ENCODE peak calls at places on chromosomes 5 and 9, in eight cellular contexts. G is amniotic epithelial cell; K is posterior cingulate gyrus; D is activated naive CD4-positive, alpha-beta T cell; P is glutamatergic neuron; I is OCI-M1; L is HuH-7; C is Right ventricle myocardium inferior. X is an unnamed sample.

GRCh38 chr9:111294691-111295451 is 35.2 kb downstream of the OR2K2 start:
- DNase-seq in G (no peak), K (no peak), D (no peak), P (no peak), I (no peak), L (no peak), C (no peak), X (no peak)

GRCh38 chr5:174798411-174798930 is 74.1 kb downstream of the MSX2 start:
- DNase-seq in G (no peak), K (no peak), D (no peak), P (no peak), I (no peak), L (no peak), C (no peak), X (no peak)

GRCh38 chr5:31086839-31087415 is 106.6 kb upstream of the CDH6 start:
- DNase-seq in G (no peak), K (no peak), D (no peak), P (no peak), I (no peak), L (no peak), C (no peak), X (no peak)

GRCh38 chr9:127131871-127132270 is 9.4 kb upstream of the ANGPTL2 start:
- DNase-seq in G (peak), K (no peak), D (no peak), P (no peak), I (no peak), L (no peak), C (no peak), X (no peak)

GRCh38 chr9:89779816-89780215 is 175.0 kb downstream of the GADD45G start:
- DNase-seq in G (peak), K (no peak), D (no peak), P (no peak), I (no peak), L (no peak), C (no peak), X (no peak)

GRCh38 chr9:33227013-33227398 is 13.0 kb upstream of the SPINK4 start:
- DNase-seq in G (no peak), K (no peak), D (no peak), P (no peak), I (peak), L (no peak), C (peak), X (no peak)

GRCh38 chr9:29393064-29393463 is 1819.8 kb upstream of the C9orf72 start:
- DNase-seq in G (peak), K (no peak), D (no peak), P (no peak), I (peak), L (no peak), C (no peak), X (no peak)

GRCh38 chr9:96222132-96222531 is 79.8 kb downstream of the HSD17B3 start:
- DNase-seq in G (no peak), K (no peak), D (no peak), P (no peak), I (peak), L (peak), C (no peak), X (no peak)

GRCh38 chr5:173341911-173342535 is 13.8 kb upstream of the STC2 start:
- DNase-seq in G (no peak), K (no peak), D (no peak), P (no peak), I (no peak), L (no peak), C (no peak), X (no peak)

GRCh38 chr5:73136277-73136606 is 15.9 kb downstream of the TMEM171 start:
- DNase-seq in G (no peak), K (no peak), D (no peak), P (no peak), I (no peak), L (no peak), C (no peak), X (no peak)

GRCh38 chr9:36716496-36716895 is 143.8 kb downstream of the MELK start:
- DNase-seq in G (peak), K (no peak), D (no peak), P (no peak), I (peak), L (no peak), C (no peak), X (no peak)

GRCh38 chr5:97181856-97182545 is 1.0 kb downstream of the RIOK2 start:
- DNase-seq in G (peak), K (no peak), D (no peak), P (no peak), I (peak), L (no peak), C (no peak), X (no peak)

GRCh38 chr9:73577867-73578266 is 426.2 kb downstream of the ANXA1 start:
- DNase-seq in G (peak), K (no peak), D (no peak), P (peak), I (no peak), L (no peak), C (no peak), X (peak)

GRCh38 chr9:133339641-133340040 is 3.7 kb upstream of the SURF6 start:
- DNase-seq in G (no peak), K (no peak), D (no peak), P (no peak), I (no peak), L (no peak), C (no peak), X (no peak)

GRCh38 chr5:98564836-98565235 is 208.6 kb upstream of the RGMB start:
- DNase-seq in G (peak), K (no peak), D (no peak), P (no peak), I (no peak), L (no peak), C (no peak), X (no peak)

GRCh38 chr9:133563286-133564213 is 29.0 kb downstream of the ADAMTSL2 start:
- DNase-seq in G (no peak), K (no peak), D (no peak), P (peak), I (peak), L (no peak), C (peak), X (no peak)

GRCh38 chr9:125532412-125532811 is 174.6 kb downstream of the MAPKAP1 start:
- DNase-seq in G (peak), K (no peak), D (no peak), P (no peak), I (no peak), L (no peak), C (no peak), X (no peak)

GRCh38 chr5:132225165-132226032 is 2.3 kb downstream of the P4HA2 start:
- DNase-seq in G (peak), K (no peak), D (no peak), P (no peak), I (no peak), L (no peak), C (peak), X (peak)

GRCh38 chr5:137142371-137143243 is 356.5 kb downstream of the SPOCK1 start:
- DNase-seq in G (peak), K (peak), D (no peak), P (no peak), I (no peak), L (no peak), C (no peak), X (no peak)

GRCh38 chr9:128098017-128098935 is 29.3 kb downstream of the PTGES2 start:
- DNase-seq in G (peak), K (peak), D (no peak), P (peak), I (peak), L (peak), C (peak), X (peak)

GRCh38 chr5:147507480-147508126 is 2.3 kb downstream of the DPYSL3 start:
- DNase-seq in G (peak), K (no peak), D (no peak), P (no peak), I (no peak), L (no peak), C (no peak), X (no peak)

GRCh38 chr9:113579270-113580040 is 115.9 kb downstream of the RGS3 start:
- DNase-seq in G (no peak), K (no peak), D (no peak), P (no peak), I (peak), L (no peak), C (peak), X (no peak)

GRCh38 chr9:109232449-109232848 is 65.4 kb upstream of the FRRS1L start:
- DNase-seq in G (peak), K (no peak), D (no peak), P (no peak), I (no peak), L (no peak), C (no peak), X (no peak)

GRCh38 chr9:120538339-120538738 is 41.6 kb downstream of the CDK5RAP2 start:
- DNase-seq in G (peak), K (no peak), D (no peak), P (no peak), I (no peak), L (peak), C (no peak), X (no peak)

GRCh38 chr5:133274597-133274935 is 222.8 kb downstream of the HSPA4 start:
- DNase-seq in G (no peak), K (no peak), D (no peak), P (no peak), I (no peak), L (peak), C (no peak), X (peak)

X was measured in DMS153.